ENCODE peak calls at places on chromosomes 5 and 9, in four cellular contexts. I is lung, P is neural progenitor cell, Y is endothelial cell of umbilical vein. H is an unnamed sample. For H3K27me3 and H3K9me3, the result is how much of the 10 kb centered on the place peaks cover.

GRCh38 chr9:90868555-90868954 is 66.9 kb downstream of the SYK start:
- DNase-seq in Y (no peak), I (no peak), P (no peak), H (no peak)

GRCh38 chr9:134052491-134052890 is 15.3 kb downstream of the BRD3 start:
- DNase-seq in Y (no peak), I (no peak), P (no peak), H (no peak)

GRCh38 chr5:154038241-154038603 is 488 bp downstream of the FAM114A2 start:
- DNase-seq in I (no peak), P (no peak), Y (no peak), H (no peak)

GRCh38 chr5:136080483-136081180 is 51.8 kb downstream of the TGFBI start:
- DNase-seq in Y (peak), P (peak), I (peak), H (peak)

GRCh38 chr5:156411131-156411727 is 84.3 kb downstream of the SGCD start:
- DNase-seq in P (no peak), I (no peak), Y (no peak), H (no peak)

GRCh38 chr9:89803403-89803802 is 198.6 kb downstream of the GADD45G start:
- DNase-seq in I (no peak), Y (no peak), P (no peak), H (no peak)

GRCh38 chr5:54611290-54611951 is 93.9 kb downstream of the SNX18 start:
- DNase-seq in Y (peak), I (no peak), P (no peak), H (no peak)

GRCh38 chr5:80184235-80185023 is 71.4 kb downstream of the SERINC5 start:
- DNase-seq in P (peak), Y (no peak), I (peak), H (no peak)

GRCh38 chr9:96136992-96137665 is 164.8 kb downstream of the HSD17B3 start:
- DNase-seq in Y (peak), I (peak), P (peak), H (no peak)

GRCh38 chr5:22901885-22902284 is 48.7 kb upstream of the CDH12 start:
- DNase-seq in I (no peak), P (no peak), Y (no peak), H (no peak)

GRCh38 chr5:169037478-169037877 is 263.5 kb downstream of the SLIT3 start:
- DNase-seq in I (no peak), Y (no peak), P (peak), H (no peak)
- H3K27me3 ChIP-seq in I (under half), Y (under half), P (under half), H (under half)

GRCh38 chr9:25960235-25960634 is 282.0 kb upstream of the TUSC1 start:
- DNase-seq in P (no peak), Y (no peak), I (no peak), H (no peak)
- H3K9me3 ChIP-seq in P (under half), Y (under half), I (under half), H (under half)

GRCh38 chr5:33209252-33209651 is 231.5 kb upstream of the TARS1 start:
- DNase-seq in Y (no peak), I (no peak), P (no peak), H (no peak)

GRCh38 chr5:33206962-33207506 is 233.7 kb upstream of the TARS1 start:
- DNase-seq in I (no peak), P (no peak), Y (no peak), H (no peak)

GRCh38 chr5:33212900-33213299 is 227.9 kb upstream of the TARS1 start:
- DNase-seq in I (no peak), Y (no peak), P (no peak), H (no peak)

GRCh38 chr5:33210983-33211382 is 229.8 kb upstream of the TARS1 start:
- DNase-seq in I (no peak), Y (no peak), P (no peak), H (no peak)

GRCh38 chr5:33212439-33212838 is 228.3 kb upstream of the TARS1 start:
- DNase-seq in I (no peak), Y (no peak), P (no peak), H (no peak)
- H3K27me3 ChIP-seq in I (under half), Y (under half), P (under half), H (under half)

GRCh38 chr5:150945947-150946346 is 41.2 kb upstream of the ZNF300 start:
- DNase-seq in P (no peak), I (no peak), Y (no peak), H (no peak)
- H3K9me3 ChIP-seq in P (under half), I (under half), Y (under half), H (half or more)

GRCh38 chr9:130663258-130664171 is 879 bp upstream of the PRDM12 start:
- DNase-seq in I (no peak), Y (no peak), P (peak), H (peak)

GRCh38 chr9:130664191-130665028 is at the start of gene PRDM12:
- DNase-seq in I (no peak), P (peak), Y (no peak), H (no peak)

GRCh38 chr9:130662099-130662926 is 2.1 kb upstream of the PRDM12 start:
- DNase-seq in P (peak), I (no peak), Y (no peak), H (no peak)

GRCh38 chr9:130661461-130662098 is 2.8 kb upstream of the PRDM12 start:
- DNase-seq in P (peak), Y (no peak), I (no peak), H (no peak)

GRCh38 chr9:130662927-130663257 is 1.5 kb upstream of the PRDM12 start:
- DNase-seq in Y (no peak), I (no peak), P (peak), H (no peak)
- H3K27me3 ChIP-seq in Y (half or more), I (under half), P (half or more), H (half or more)

GRCh38 chr5:179118756-179119414 is 58.7 kb downstream of the ZNF354C start:
- DNase-seq in Y (no peak), I (peak), P (no peak), H (no peak)
- H3K9me3 ChIP-seq in Y (under half), I (under half), P (under half), H (under half)

DNA sequence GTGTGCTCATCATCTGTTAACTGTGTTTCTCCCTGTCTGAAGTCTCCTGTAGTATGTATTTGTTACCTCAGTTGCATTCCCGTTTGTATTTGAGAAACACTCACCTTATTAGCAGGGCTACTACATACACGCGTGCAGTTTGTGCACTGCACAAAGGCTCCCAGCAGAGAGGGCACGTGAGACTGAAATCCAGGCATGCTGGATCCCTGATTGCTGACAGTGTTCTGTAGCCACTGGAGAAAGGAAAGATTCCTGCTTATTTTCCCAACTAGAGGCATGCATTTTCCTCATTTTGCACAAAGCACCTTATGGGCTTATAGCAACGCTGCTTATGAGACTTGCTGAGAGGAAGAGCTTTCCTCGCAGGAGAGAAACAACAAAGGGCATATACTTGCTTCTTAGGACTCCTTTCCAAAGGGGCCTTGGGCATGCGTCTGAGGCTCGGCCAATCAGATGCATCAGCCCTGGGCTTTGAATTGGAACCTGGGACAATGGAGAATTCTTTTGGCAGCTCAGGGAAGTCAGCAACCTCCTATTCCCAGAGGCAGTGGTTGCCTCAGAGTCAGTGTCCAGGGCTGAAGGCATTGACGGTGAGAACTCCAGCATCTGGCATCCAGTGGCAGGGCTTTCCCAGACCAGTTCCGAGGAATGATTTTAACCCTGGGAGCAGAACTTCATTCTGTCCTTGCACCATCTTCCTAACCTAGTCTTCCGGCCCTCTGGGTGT is 9.9 kb upstream of the MEGF10 start:
- DNase-seq in I (no peak), Y (no peak), P (peak), H (no peak)
- H3K27me3 ChIP-seq in I (under half), Y (under half), P (under half), H (under half)

GRCh38 chr9:122718038-122718437 is 5.8 kb upstream of the OR1L4 start:
- DNase-seq in P (no peak), I (no peak), Y (no peak), H (no peak)

GRCh38 chr9:122719218-122719617 is 4.6 kb upstream of the OR1L4 start:
- DNase-seq in P (no peak), I (no peak), Y (no peak), H (no peak)

DNA sequence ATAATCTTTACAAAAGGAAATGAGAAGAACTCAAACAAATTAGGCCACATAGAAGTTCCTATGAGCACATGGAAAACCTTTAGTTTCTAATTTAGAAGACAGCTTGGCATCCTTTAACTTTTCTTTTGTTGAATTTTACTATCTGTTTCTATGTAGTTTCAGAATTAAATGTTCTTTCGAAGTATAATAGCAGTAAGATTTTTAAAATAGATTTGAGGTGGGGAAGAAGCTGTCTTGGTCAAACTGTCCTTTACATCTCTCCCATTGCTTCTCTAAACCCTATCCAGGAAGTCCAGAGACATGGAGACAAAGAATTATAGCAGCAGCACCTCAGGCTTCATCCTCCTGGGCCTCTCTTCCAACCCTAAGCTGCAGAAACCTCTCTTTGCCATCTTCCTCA is at the start of gene OR1L4:
- DNase-seq in P (no peak), I (no peak), Y (no peak), H (no peak)
- H3K9me3 ChIP-seq in P (under half), I (under half), Y (under half), H (under half)

GRCh38 chr5:174751154-174751990 is 27.0 kb downstream of the MSX2 start:
- DNase-seq in I (no peak), P (peak), Y (no peak), H (no peak)
- H3K27me3 ChIP-seq in I (under half), P (half or more), Y (under half), H (half or more)